ENCODE peak calls at places on chromosomes 16 and 17, in four cellular contexts. C, R, G and W are unnamed samples. For H3K4me1, the result is how much of the 10 kb centered on the place peaks cover.

GRCh38 chr17:49986396-49987289 is 8.4 kb downstream of the DLX3 start:
- DNase-seq in C (no peak), R (no peak), G (peak), W (no peak)

GRCh38 chr17:49061524-49061943 is 64.3 kb downstream of the IGF2BP1 start:
- DNase-seq in C (no peak), R (no peak), G (no peak), W (no peak)

GRCh38 chr16:66536525-66536924 is 13.4 kb downstream of the TK2 start:
- DNase-seq in C (no peak), R (no peak), G (no peak), W (no peak)

GRCh38 chr17:30345527-30346075 is 11.7 kb upstream of the TMIGD1 start:
- DNase-seq in C (no peak), R (no peak), G (no peak), W (no peak)

GRCh38 chr16:46648656-46649055 is 27.5 kb upstream of the SHCBP1 start:
- DNase-seq in C (no peak), R (no peak), G (no peak), W (no peak)

GRCh38 chr17:21524211-21524591 is 148.0 kb downstream of the KCNJ12 start:
- DNase-seq in C (no peak), R (no peak), G (no peak), W (no peak)

GRCh38 chr17:39754958-39755549 is 17.3 kb downstream of the GRB7 start:
- DNase-seq in C (no peak), R (no peak), G (no peak), W (no peak)

GRCh38 chr16:73418051-73418450 is 370.1 kb upstream of the ZFHX3 start:
- DNase-seq in C (no peak), R (no peak), G (no peak), W (no peak)

GRCh38 chr17:37797206-37797605 is 52.3 kb upstream of the HNF1B start:
- DNase-seq in C (no peak), R (no peak), G (no peak), W (no peak)

GRCh38 chr16:27330542-27330941 is 16.8 kb downstream of the IL4R start:
- DNase-seq in C (peak), R (no peak), G (peak), W (no peak)

GRCh38 chr16:30619643-30620042 is 9.5 kb upstream of the ZNF689 start:
- DNase-seq in C (no peak), R (no peak), G (no peak), W (no peak)

GRCh38 chr17:45893725-45894021 is 681 bp upstream of the MAPT start:
- DNase-seq in C (no peak), R (no peak), G (no peak), W (no peak)

GRCh38 chr17:48915459-48916282 is 7.5 kb downstream of the UBE2Z start:
- DNase-seq in C (no peak), R (peak), G (no peak), W (peak)

GRCh38 chr17:28370035-28370743 is at the start of gene VTN:
- DNase-seq in C (no peak), R (peak), G (peak), W (no peak)

GRCh38 chr16:28311913-28312312 is 19.6 kb downstream of the SBK1 start:
- DNase-seq in C (no peak), R (no peak), G (no peak), W (no peak)

GRCh38 chr17:12409082-12409481 is 256.6 kb upstream of the MYOCD start:
- DNase-seq in C (no peak), R (no peak), G (no peak), W (no peak)

GRCh38 chr16:89911375-89911774 is 7.3 kb upstream of the MC1R start:
- DNase-seq in C (peak), R (no peak), G (no peak), W (peak)

GRCh38 chr16:71635632-71636031 is 9.6 kb downstream of the MARVELD3 start:
- DNase-seq in C (no peak), R (no peak), G (no peak), W (no peak)

GRCh38 chr17:47221154-47221553 is 12.0 kb downstream of the MYL4 start:
- DNase-seq in C (no peak), R (no peak), G (no peak), W (no peak)

GRCh38 chr17:17726721-17727060 is 45.4 kb downstream of the RAI1 start:
- DNase-seq in C (no peak), R (no peak), G (no peak), W (no peak)

GRCh38 chr17:79385962-79386563 is 224.8 kb downstream of the RBFOX3 start:
- DNase-seq in C (no peak), R (no peak), G (no peak), W (no peak)

GRCh38 chr16:15054357-15055140 is 1.3 kb downstream of the NTAN1 start:
- DNase-seq in C (no peak), R (no peak), G (no peak), W (no peak)

GRCh38 chr16:85460983-85461813 is 151.9 kb upstream of the GSE1 start:
- DNase-seq in C (no peak), R (no peak), G (peak), W (no peak)

GRCh38 chr16:23155445-23156049 is 6.3 kb upstream of the USP31 start:
- DNase-seq in C (no peak), R (peak), G (no peak), W (no peak)

GRCh38 chr16:31214705-31215286 is 877 bp downstream of the TRIM72 start:
- DNase-seq in C (no peak), R (no peak), G (no peak), W (peak)

GRCh38 chr16:21156767-21157467 is 1.6 kb upstream of the LDAF1 start:
- DNase-seq in C (no peak), R (peak), G (peak), W (no peak)

GRCh38 chr16:8182761-8183160 is 407.6 kb downstream of the TMEM114 start:
- DNase-seq in C (no peak), R (no peak), G (no peak), W (no peak)
- TF ChIP-seq EP300 in C (no peak), R (no peak), G (no peak), W (no peak)

GRCh38 chr16:2159052-2159838 is 3.7 kb downstream of the TRAF7 start:
- DNase-seq in C (no peak), R (peak), G (peak), W (no peak)

GRCh38 chr16:2156849-2157224 is 1.3 kb downstream of the TRAF7 start:
- DNase-seq in C (no peak), R (no peak), G (no peak), W (peak)

GRCh38 chr16:2156025-2156848 is 655 bp downstream of the TRAF7 start:
- DNase-seq in C (no peak), R (no peak), G (peak), W (no peak)

GRCh38 chr16:2158262-2158638 is 2.7 kb downstream of the TRAF7 start:
- DNase-seq in C (no peak), R (no peak), G (no peak), W (peak)

DNA sequence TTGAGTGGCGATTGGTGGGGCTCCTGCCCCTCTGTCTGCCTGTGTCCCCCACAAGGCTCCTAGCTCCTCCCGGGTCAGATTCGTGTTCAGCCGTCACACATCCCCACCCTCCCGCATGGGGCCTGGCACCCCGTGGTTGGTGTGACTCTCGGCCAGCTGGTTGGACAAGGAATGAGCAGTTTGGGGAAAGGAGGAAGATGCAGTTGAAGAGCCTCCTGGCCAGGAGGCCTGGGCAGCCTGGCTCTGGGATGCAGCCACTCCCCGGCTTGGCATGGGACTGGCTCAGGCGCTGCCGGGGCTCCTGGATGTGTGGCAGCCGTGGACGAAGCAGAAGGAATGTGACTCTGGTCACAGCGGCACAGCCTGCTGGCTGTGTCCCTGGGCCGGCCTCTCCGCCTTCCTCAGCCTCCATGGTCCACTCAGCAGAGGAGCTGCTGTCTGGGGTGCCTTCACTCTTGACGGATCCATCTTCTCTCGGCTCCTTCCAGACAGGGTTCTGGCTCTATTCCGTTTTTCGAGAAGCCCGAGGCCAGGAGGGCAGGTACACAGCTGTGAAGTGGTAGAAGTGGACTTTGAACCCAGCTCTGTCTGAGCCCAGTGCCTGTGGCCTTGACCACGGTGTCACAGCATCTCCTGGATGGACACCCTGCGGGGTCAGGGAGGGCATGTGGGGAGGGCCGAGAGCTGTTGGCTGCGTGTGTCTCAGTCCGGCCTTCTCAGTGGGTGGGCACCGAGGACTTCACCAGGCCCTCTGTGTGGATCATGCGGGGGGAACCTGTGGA is 2.1 kb downstream of the TRAF7 start:
- DNase-seq in C (no peak), R (peak), G (no peak), W (peak)
- H3K4me1 ChIP-seq in C (half or more), R (half or more), G (under half), W (half or more)

GRCh38 chr17:77279448-77280303 is 138.9 kb downstream of the SEC14L1 start:
- DNase-seq in C (no peak), R (peak), G (no peak), W (no peak)
- TF ChIP-seq EP300 in C (no peak), R (no peak), G (no peak), W (no peak)

DNA sequence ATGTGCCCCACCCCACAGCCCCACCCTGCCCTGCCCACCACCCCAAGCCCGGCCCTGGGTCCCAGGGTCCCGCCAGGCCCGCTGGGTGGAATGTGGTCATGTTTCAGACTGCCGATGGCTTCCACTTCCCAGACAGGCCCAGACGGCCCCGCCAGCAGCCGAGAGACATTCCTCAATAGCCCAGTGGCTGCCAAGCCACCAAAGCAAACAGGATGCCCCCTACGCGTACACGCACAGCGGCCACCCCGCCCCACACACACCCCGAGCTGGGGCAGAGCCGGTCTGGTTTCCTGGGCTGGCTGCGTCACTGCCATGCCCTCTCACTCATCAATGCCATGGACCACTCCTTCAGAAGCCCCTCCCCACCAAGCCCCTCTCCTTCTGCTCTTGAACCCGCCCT is 1.2 kb upstream of the KRT17 start:
- DNase-seq in C (peak), R (no peak), G (peak), W (no peak)
- H3K4me1 ChIP-seq in C (half or more), R (under half), G (under half), W (under half)

DNA sequence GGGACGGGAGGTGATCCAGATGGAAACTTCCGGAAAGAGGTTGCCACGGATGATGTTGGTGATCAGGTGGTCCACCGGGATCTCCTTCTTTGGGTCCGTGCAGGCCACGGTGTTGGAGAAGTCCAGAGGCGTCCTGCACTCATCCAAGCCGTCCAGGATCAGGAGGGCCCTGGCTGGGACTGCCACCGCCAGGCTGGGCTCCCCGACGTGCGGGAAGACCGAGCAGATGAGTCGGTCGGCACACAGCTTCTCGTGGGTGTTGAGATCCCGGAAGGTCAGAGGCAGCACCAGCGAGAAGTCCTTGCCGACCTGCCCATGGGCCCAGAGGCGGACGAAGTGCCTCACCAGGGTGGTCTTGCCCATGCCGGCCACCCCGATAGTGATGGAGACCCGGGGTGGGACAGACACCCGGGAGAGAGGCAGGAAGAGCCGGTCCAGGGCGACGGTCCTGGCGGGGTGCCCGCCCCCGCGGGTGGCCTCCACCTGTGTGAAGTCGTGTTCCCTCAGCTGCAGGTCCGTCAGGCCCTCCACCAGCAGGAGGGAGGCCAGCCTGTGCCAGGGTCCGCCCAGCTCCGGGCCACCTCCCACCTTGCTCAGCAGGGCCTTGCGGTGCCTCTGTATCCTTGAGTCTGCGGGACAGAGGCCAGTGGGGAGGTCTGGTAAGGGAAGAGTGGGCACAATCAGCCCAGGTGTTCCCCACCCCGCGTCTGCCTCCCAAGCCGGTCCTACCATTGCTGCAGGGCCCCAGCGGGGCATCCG is 12.9 kb downstream of the NLRC3 start:
- DNase-seq in C (no peak), R (no peak), G (no peak), W (peak)
- TF ChIP-seq EP300 in C (no peak), R (no peak), G (no peak), W (no peak)

GRCh38 chr17:82553210-82553930 is 33.8 kb downstream of the FOXK2 start:
- DNase-seq in C (no peak), R (no peak), G (no peak), W (no peak)
- H3K4me1 ChIP-seq in C (half or more), R (half or more), G (under half), W (under half)

GRCh38 chr17:82172461-82173160 is 40.0 kb downstream of the CCDC57 start:
- DNase-seq in C (no peak), R (no peak), G (no peak), W (no peak)
- TF ChIP-seq EP300 in C (no peak), R (no peak), G (no peak), W (no peak)

GRCh38 chr16:84306564-84306963 is 11.9 kb downstream of the WFDC1 start:
- DNase-seq in C (no peak), R (no peak), G (no peak), W (no peak)

GRCh38 chr16:84303516-84303915 is 8.8 kb downstream of the WFDC1 start:
- DNase-seq in C (no peak), R (no peak), G (no peak), W (no peak)

GRCh38 chr16:84299734-84300440 is 5.2 kb downstream of the WFDC1 start:
- DNase-seq in C (no peak), R (no peak), G (peak), W (no peak)

GRCh38 chr16:84302111-84302954 is 7.7 kb downstream of the WFDC1 start:
- DNase-seq in C (no peak), R (no peak), G (no peak), W (no peak)

DNA sequence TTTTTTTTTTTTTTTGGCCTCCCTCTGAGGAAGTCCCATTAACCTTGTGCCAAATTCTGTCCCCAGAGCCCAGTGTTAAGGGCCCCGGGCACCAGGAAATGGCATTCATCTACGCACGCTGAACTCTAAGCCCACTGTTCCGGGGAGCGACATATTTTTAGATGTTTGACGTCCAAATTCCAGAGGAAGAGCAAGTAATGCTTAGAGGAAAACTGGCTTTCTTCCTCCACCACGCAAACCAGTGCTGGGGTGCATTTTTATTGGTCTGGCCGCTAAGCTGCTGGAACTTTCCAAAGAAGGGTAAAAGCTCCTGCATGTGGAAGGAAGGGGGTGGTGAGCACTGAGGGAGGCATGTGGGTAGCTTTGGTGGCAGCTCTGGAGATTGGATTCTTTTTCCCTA is 8.3 kb downstream of the WFDC1 start:
- DNase-seq in C (no peak), R (no peak), G (peak), W (no peak)
- H3K4me1 ChIP-seq in C (under half), R (under half), G (under half), W (under half)

DNA sequence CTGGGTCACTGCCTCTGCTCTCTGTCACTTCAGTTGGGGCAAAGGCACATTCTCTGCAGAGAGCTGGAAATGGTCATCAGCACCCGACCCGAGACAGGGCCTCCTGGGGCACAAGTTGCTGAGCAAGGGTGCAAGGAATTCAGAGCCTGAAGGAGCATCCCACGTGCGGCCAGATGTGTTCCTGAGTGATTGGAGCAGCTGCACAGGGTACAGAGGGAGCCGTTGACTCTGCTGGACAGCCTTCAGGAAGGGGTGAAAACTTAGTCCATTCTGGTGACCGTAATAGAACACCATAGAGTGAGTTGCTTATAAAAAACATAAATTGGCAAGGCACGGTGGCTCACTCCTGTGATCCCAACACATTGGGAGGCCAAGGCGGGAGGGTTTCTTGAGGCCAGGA is 106.8 kb downstream of the CCDC182 start:
- DNase-seq in C (no peak), R (no peak), G (no peak), W (no peak)
- TF ChIP-seq EP300 in C (no peak), R (no peak), G (no peak), W (no peak)